ENCODE peak calls at places on chromosomes 13 and 19, in seven cellular contexts. Q is HCT116, F is suprapubic skin, O is esophagus muscularis mucosa, Z is breast epithelium, H is stomach, B is endothelial cell of umbilical vein. I is an unnamed sample.

GRCh38 chr13:97228850-97229521 is 6.9 kb downstream of the MBNL2 start:
- DNase-seq in F (no peak), Z (no peak), H (no peak), Q (no peak), O (no peak), B (peak), I (no peak)

GRCh38 chr13:112764864-112765561 is 75.2 kb downstream of the ATP11A start:
- DNase-seq in F (no peak), H (no peak), B (no peak), Z (no peak), O (no peak), Q (no peak), I (no peak)

GRCh38 chr13:45119469-45119989 is 781 bp upstream of the GTF2F2 start:
- DNase-seq in H (no peak), B (no peak), Q (no peak), Z (no peak), F (no peak), O (no peak), I (no peak)

GRCh38 chr19:12195501-12195860 is 32.6 kb downstream of the ZNF136 start:
- DNase-seq in Q (no peak), F (no peak), H (no peak), O (no peak), B (no peak), Z (no peak), I (no peak)

GRCh38 chr19:19591133-19591825 is 27.2 kb downstream of the PBX4 start:
- DNase-seq in Q (no peak), B (no peak), H (peak), F (no peak), Z (no peak), O (no peak), I (no peak)

GRCh38 chr13:23321534-23322241 is 111.8 kb downstream of the SACS start:
- DNase-seq in Q (peak), O (no peak), H (no peak), F (no peak), Z (no peak), B (peak), I (peak)

GRCh38 chr19:57056972-57057371 is 62.8 kb upstream of the USP29 start:
- DNase-seq in H (peak), F (no peak), Q (no peak), Z (no peak), O (no peak), B (no peak), I (peak)

GRCh38 chr13:109344552-109345157 is 441.7 kb downstream of the IRS2 start:
- DNase-seq in F (no peak), B (peak), Q (no peak), Z (no peak), H (no peak), O (no peak), I (no peak)

GRCh38 chr13:30932481-30933333 is at the start of gene TEX26:
- DNase-seq in H (no peak), Q (no peak), O (peak), F (no peak), Z (no peak), B (peak), I (no peak)

GRCh38 chr19:46015080-46015960 is 7.5 kb downstream of the PGLYRP1 start:
- DNase-seq in Q (no peak), H (peak), O (no peak), B (peak), F (no peak), Z (peak), I (no peak)

GRCh38 chr13:67048793-67049150 is 181.4 kb downstream of the PCDH9 start:
- DNase-seq in Q (no peak), F (no peak), H (no peak), O (no peak), Z (no peak), B (no peak), I (no peak)

GRCh38 chr19:6236310-6237291 is 43.2 kb downstream of the MLLT1 start:
- DNase-seq in F (no peak), Q (no peak), H (peak), Z (peak), O (no peak), B (peak), I (no peak)
- TF ChIP-seq POLR2AphosphoS5 in F (peak), Q (no peak), H (peak), Z (peak), O (no peak), B (no peak), I (no peak)

GRCh38 chr13:110705826-110706569 is at the start of gene CARS2:
- DNase-seq in Z (peak), B (peak), F (peak), Q (peak), H (peak), O (peak), I (peak)
- TF ChIP-seq CTCF in Z (no peak), B (no peak), F (no peak), Q (no peak), H (no peak), O (peak), I (peak)

GRCh38 chr19:18507021-18507726 is 14.7 kb downstream of the ELL start:
- DNase-seq in O (no peak), H (peak), B (peak), Q (no peak), Z (no peak), F (no peak), I (no peak)
- TF ChIP-seq POLR2AphosphoS5 in O (peak), H (peak), B (no peak), Q (no peak), Z (no peak), F (no peak), I (peak)

GRCh38 chr13:26499209-26499601 is 58.3 kb upstream of the WASF3 start:
- DNase-seq in H (no peak), O (no peak), Z (no peak), F (no peak), Q (no peak), B (no peak), I (peak)

GRCh38 chr13:26500618-26501320 is 56.7 kb upstream of the WASF3 start:
- DNase-seq in F (no peak), Z (no peak), B (peak), H (no peak), O (no peak), Q (no peak), I (peak)

GRCh38 chr13:26498524-26499208 is 58.8 kb upstream of the WASF3 start:
- DNase-seq in O (no peak), Q (no peak), Z (no peak), B (peak), F (no peak), H (no peak), I (peak)

GRCh38 chr13:26503826-26504594 is 53.5 kb upstream of the WASF3 start:
- DNase-seq in F (no peak), O (no peak), Z (no peak), B (no peak), H (no peak), Q (no peak), I (peak)

DNA sequence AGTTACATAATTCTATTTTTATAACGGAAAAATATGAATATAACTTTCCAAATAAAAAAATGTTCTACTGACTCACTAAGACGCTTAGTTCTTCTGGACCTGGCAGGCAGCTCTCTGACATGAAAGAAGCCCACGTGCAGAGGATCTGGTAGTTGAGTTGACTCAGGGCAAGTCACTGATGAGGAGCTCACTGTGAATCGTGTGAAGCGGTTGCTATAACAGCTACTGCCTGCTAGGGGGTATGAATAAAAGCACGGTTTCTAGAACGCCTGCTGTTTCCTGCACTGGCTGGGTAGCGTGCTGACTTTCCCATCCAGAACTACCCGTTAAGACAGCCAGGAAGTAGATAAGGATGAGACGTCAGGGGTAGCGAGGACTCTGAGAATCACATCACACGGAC is 54.7 kb upstream of the WASF3 start:
- DNase-seq in Q (no peak), O (no peak), B (peak), Z (no peak), F (no peak), H (no peak), I (peak)
- TF ChIP-seq CTCF in Q (no peak), O (no peak), B (no peak), Z (no peak), F (peak), H (no peak), I (no peak)

DNA sequence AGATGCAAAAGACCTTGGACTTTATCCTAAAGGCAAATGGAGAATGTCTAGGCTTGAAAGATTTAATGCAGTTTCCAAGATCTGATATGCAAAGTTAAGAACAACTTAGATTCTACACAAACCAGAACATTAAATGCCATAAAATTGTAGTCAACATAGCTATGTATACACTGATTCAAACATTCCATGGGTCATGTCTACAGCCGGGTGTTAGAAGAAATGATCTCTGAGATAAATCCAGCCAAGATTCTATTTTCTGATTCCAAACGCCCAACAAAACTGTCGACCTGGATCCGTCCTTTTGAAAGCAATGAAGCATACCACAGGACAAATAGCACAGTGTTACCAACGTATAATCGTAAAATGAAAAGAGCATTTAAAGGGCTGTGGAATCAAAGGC is 52.7 kb downstream of the KCTD12 start:
- DNase-seq in O (no peak), H (no peak), Q (no peak), B (no peak), F (no peak), Z (no peak), I (no peak)
- TF ChIP-seq POLR2AphosphoS5 in O (no peak), H (no peak), Q (no peak), B (no peak), F (no peak), Z (no peak), I (no peak)

GRCh38 chr19:41111750-41112295 is 2.4 kb upstream of the CYP2F1 start:
- DNase-seq in Z (no peak), B (no peak), O (no peak), F (no peak), H (no peak), Q (no peak), I (no peak)

GRCh38 chr19:41114132-41114531 is at the start of gene CYP2F1:
- DNase-seq in H (peak), Z (no peak), F (peak), Q (no peak), B (no peak), O (no peak), I (no peak)

GRCh38 chr19:41112728-41113290 is 1.4 kb upstream of the CYP2F1 start:
- DNase-seq in O (no peak), H (no peak), B (no peak), F (no peak), Z (no peak), Q (no peak), I (no peak)

GRCh38 chr19:41116261-41116660 is 2.0 kb downstream of the CYP2F1 start:
- DNase-seq in Z (no peak), H (peak), F (peak), O (no peak), Q (no peak), B (no peak), I (no peak)

GRCh38 chr19:41111296-41111695 is 2.9 kb upstream of the CYP2F1 start:
- DNase-seq in F (no peak), B (no peak), O (no peak), H (no peak), Q (no peak), Z (no peak), I (no peak)
- TF ChIP-seq CTCF in F (no peak), B (no peak), O (no peak), H (no peak), Q (no peak), Z (no peak), I (no peak)

GRCh38 chr13:99813346-99814095 is 158.0 kb downstream of the ZIC5 start:
- DNase-seq in Q (no peak), O (no peak), H (no peak), Z (no peak), F (no peak), B (no peak), I (no peak)
- TF ChIP-seq POLR2AphosphoS5 in Q (no peak), O (no peak), H (no peak), Z (no peak), F (no peak), B (no peak), I (no peak)